ENCODE peak calls at places on chromosomes 7 and 10, in nine cellular contexts. Q is cardiac muscle cell, G is tibial artery, M is lower lobe of right lung, W is psoas muscle, P is Caco-2, X is GM12878, D is PC-3, K is IMR-90. Z is an unnamed sample. For H3K27me3 and H3K4me1, the result is how much of the 10 kb centered on the place peaks cover.

GRCh38 chr10:74825033-74825370 is 1.4 kb upstream of the KAT6B start:
- DNase-seq in Q (no peak), G (peak), W (peak), X (no peak), P (peak), K (no peak), M (peak), D (no peak), Z (peak)

GRCh38 chr10:74432841-74433594 is 282.0 kb downstream of the ADK start:
- DNase-seq in W (no peak), M (no peak), K (peak), P (no peak), G (no peak), D (peak), Q (peak), X (no peak), Z (no peak)

GRCh38 chr10:110304394-110304779 is 333 bp downstream of the SMNDC1 start:
- DNase-seq in M (no peak), W (no peak), D (no peak), K (no peak), P (no peak), G (no peak), X (no peak), Q (peak), Z (no peak)

GRCh38 chr7:893686-894085 is 17.3 kb downstream of the GET4 start:
- DNase-seq in W (peak), Q (no peak), X (no peak), D (no peak), P (no peak), K (no peak), M (no peak), G (no peak), Z (no peak)

GRCh38 chr10:83166344-83166743 is 973.0 kb upstream of the GHITM start:
- DNase-seq in X (no peak), P (peak), K (no peak), W (no peak), M (no peak), Q (no peak), G (no peak), D (no peak), Z (no peak)

GRCh38 chr7:7424151-7424873 is 111.4 kb downstream of the COL28A1 start:
- DNase-seq in K (peak), P (peak), G (peak), W (peak), M (peak), D (peak), Q (peak), X (peak), Z (peak)

GRCh38 chr10:114403545-114404161 is 649 bp downstream of the AFAP1L2 start:
- DNase-seq in P (no peak), K (no peak), W (peak), X (no peak), D (no peak), Q (no peak), G (no peak), M (no peak), Z (peak)

GRCh38 chr10:43867667-43868361 is 219.1 kb upstream of the ZNF32 start:
- DNase-seq in Q (peak), M (no peak), D (peak), G (no peak), P (no peak), K (peak), W (no peak), X (no peak), Z (no peak)

GRCh38 chr7:14999331-14999730 is 96.8 kb upstream of the DGKB start:
- DNase-seq in K (no peak), D (no peak), W (no peak), M (no peak), Q (no peak), X (no peak), G (no peak), P (no peak), Z (no peak)

GRCh38 chr7:104973909-104974415 is 40.0 kb upstream of the KMT2E start:
- DNase-seq in P (no peak), G (no peak), M (no peak), W (no peak), D (no peak), Q (peak), K (peak), X (no peak), Z (no peak)

GRCh38 chr7:111098011-111098925 is 7.3 kb downstream of the LRRN3 start:
- DNase-seq in Q (peak), W (no peak), K (peak), X (no peak), M (no peak), D (peak), G (no peak), P (no peak), Z (no peak)

GRCh38 chr10:131579251-131580071 is 267.9 kb upstream of the TCERG1L start:
- DNase-seq in M (no peak), D (no peak), K (no peak), Q (no peak), P (no peak), W (no peak), X (no peak), G (no peak), Z (no peak)

GRCh38 chr7:27221201-27221797 is 21.3 kb upstream of the EVX1 start:
- DNase-seq in P (no peak), K (no peak), X (no peak), W (no peak), G (no peak), Q (no peak), D (peak), M (no peak), Z (no peak)

GRCh38 chr10:22003111-22003963 is at the start of gene DNAJC1:
- DNase-seq in G (peak), M (peak), D (peak), K (peak), X (peak), W (peak), Q (peak), P (peak), Z (peak)
- TF ChIP-seq CTCF in G (no peak), M (no peak), D (no peak), K (no peak), X (peak), W (no peak), Q (no peak), P (no peak), Z (peak)

GRCh38 chr7:32243891-32244290 is 173.7 kb upstream of the PDE1C start:
- DNase-seq in D (no peak), W (no peak), M (no peak), Q (no peak), X (no peak), G (no peak), P (no peak), K (no peak), Z (no peak)

GRCh38 chr7:32241636-32242035 is 171.4 kb upstream of the PDE1C start:
- DNase-seq in W (no peak), G (no peak), Q (no peak), D (no peak), M (no peak), X (no peak), K (no peak), P (no peak), Z (no peak)

GRCh38 chr7:32244806-32245345 is 174.7 kb upstream of the PDE1C start:
- DNase-seq in K (no peak), P (no peak), W (no peak), D (no peak), X (no peak), Q (no peak), G (no peak), M (no peak), Z (no peak)

GRCh38 chr7:32239764-32240163 is 169.6 kb upstream of the PDE1C start:
- DNase-seq in P (no peak), K (no peak), X (no peak), W (no peak), G (no peak), D (no peak), Q (no peak), M (no peak), Z (no peak)

DNA sequence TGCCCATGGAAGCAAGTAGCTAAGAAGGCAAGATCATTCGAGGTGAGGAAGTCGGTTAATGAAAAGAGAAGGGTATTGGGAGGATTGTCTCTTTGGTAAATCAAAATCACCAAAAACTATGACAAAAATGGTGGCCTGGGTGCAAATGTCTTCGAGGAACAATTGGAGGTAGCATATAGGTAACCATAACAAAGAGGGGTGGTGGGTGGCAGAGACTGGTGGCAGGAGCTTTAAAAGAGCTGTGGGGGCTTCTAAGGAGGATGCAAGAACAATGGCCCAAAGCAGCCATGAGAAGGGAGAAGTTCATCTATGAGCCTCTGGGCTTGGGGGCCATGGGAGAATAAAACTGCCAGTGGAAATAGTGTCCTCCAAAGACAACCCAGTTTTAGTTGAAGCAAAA is 172.2 kb upstream of the PDE1C start:
- DNase-seq in K (no peak), Q (no peak), P (no peak), D (no peak), G (no peak), M (no peak), X (no peak), W (no peak), Z (no peak)
- H3K27me3 ChIP-seq in K (under half), Q (under half), P (under half), D (half or more), G (under half), M (under half), X (under half), W (under half), Z (under half)

DNA sequence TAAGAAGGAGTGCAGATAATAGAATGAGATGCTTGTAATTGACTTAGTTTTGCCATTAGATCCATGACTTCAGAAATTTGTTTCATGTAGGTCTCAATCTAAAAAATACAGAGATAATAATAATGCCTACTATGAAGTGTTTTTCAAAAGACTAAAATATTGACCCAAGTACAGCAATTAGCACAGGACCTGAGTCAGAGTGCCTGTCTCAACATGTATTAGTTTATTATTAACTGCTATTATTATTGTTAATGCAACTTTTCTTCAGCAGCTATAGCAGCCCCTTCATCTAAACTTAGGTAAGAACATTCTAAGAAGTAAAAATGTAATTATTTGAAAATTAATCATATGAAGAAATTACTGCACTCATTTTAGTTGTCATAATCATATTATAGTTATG is 82.9 kb upstream of the HGF start:
- DNase-seq in M (no peak), G (no peak), Q (no peak), K (no peak), D (no peak), P (no peak), X (no peak), W (no peak), Z (no peak)
- H3K4me1 ChIP-seq in M (under half), G (under half), Q (under half), K (under half), D (under half), P (under half), X (under half), W (under half), Z (under half)

DNA sequence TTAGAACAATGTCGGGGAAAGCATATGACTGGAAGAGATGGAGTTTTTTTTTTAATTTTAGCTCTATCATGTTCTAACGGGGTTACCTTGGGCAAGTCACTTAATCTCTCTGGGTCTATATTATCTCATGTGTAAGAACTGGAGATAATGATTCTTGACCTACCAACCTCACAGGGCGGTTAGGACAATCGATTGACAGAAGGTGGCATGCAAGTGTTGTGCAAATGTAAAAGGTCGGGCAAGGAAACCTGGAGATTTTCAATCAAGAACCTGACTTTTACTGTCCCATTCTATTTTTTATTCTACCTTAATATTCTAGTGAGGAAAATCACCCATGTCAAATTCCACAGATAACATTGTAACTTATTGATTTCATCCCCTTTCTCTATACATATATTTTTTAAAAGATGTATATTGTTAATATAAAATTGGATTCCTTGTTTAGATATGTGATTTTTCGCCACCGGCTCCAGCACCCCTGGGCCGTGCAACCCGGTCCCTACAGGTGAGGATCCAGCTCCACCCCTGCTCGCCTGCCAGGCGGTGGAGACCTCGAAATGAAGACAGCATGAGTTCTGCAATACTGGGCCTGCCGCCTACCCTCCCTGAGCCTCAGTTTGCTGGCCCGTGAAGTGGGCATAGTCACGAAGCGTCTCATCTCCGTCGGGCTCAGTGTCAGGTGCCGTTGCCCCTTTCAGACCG is 497.6 kb upstream of the PHF14 start:
- DNase-seq in P (no peak), X (no peak), Q (no peak), W (no peak), K (no peak), D (no peak), G (no peak), M (no peak), Z (no peak)
- TF ChIP-seq CTCF in P (no peak), X (no peak), Q (no peak), W (no peak), K (no peak), D (no peak), G (no peak), M (no peak), Z (no peak)

Z was measured in uterus.